ENCODE peak calls at places on chromosomes 16 and 17, in nine cellular contexts. S is CD8-positive, alpha-beta T cell; G is uterus; J is A549; H is psoas muscle; T is SJSA1; N is SK-N-SH; D is heart right ventricle; R is spleen. P is an unnamed sample.

GRCh38 chr16:78676351-78676750 is 576.9 kb downstream of the WWOX start:
- DNase-seq in S (no peak), G (no peak), J (no peak), H (no peak), T (no peak), N (no peak), D (no peak), R (no peak), P (no peak)

GRCh38 chr17:72175787-72176515 is 55.1 kb downstream of the SOX9 start:
- DNase-seq in S (no peak), G (no peak), J (no peak), H (no peak), T (peak), N (no peak), D (no peak), R (no peak), P (no peak)

GRCh38 chr16:81573533-81573932 is 128.9 kb downstream of the CMIP start:
- DNase-seq in S (no peak), G (no peak), J (no peak), H (no peak), T (no peak), N (no peak), D (no peak), R (no peak), P (no peak)

GRCh38 chr17:81416612-81417011 is 21.4 kb downstream of the BAHCC1 start:
- DNase-seq in S (no peak), G (no peak), J (no peak), H (no peak), T (no peak), N (no peak), D (no peak), R (no peak), P (no peak)

GRCh38 chr17:56478836-56479447 is 114.6 kb upstream of the NOG start:
- DNase-seq in S (no peak), G (no peak), J (peak), H (no peak), T (no peak), N (peak), D (no peak), R (no peak), P (no peak)

GRCh38 chr17:57413848-57414651 is 157.7 kb downstream of the MSI2 start:
- DNase-seq in S (no peak), G (no peak), J (peak), H (no peak), T (no peak), N (no peak), D (no peak), R (no peak), P (no peak)

GRCh38 chr17:4230142-4230541 is 33.6 kb downstream of the ANKFY1 start:
- DNase-seq in S (no peak), G (peak), J (peak), H (no peak), T (peak), N (no peak), D (peak), R (no peak), P (no peak)

GRCh38 chr17:69723741-69724140 is 309.2 kb downstream of the MAP2K6 start:
- DNase-seq in S (no peak), G (no peak), J (peak), H (no peak), T (no peak), N (no peak), D (no peak), R (no peak), P (no peak)

GRCh38 chr16:64242510-64242909 is 879.4 kb downstream of the CDH11 start:
- DNase-seq in S (no peak), G (no peak), J (no peak), H (no peak), T (no peak), N (no peak), D (peak), R (no peak), P (no peak)

GRCh38 chr17:80639658-80640057 is 95.0 kb downstream of the RPTOR start:
- DNase-seq in S (no peak), G (no peak), J (no peak), H (peak), T (no peak), N (no peak), D (no peak), R (no peak), P (no peak)

GRCh38 chr17:57927048-57927723 is 28.0 kb downstream of the CUEDC1 start:
- DNase-seq in S (no peak), G (no peak), J (no peak), H (peak), T (no peak), N (peak), D (no peak), R (no peak), P (no peak)

GRCh38 chr16:89317101-89317671 is 99.7 kb downstream of the ZNF778 start:
- DNase-seq in S (no peak), G (no peak), J (no peak), H (no peak), T (no peak), N (no peak), D (no peak), R (peak), P (no peak)

GRCh38 chr16:83400234-83400633 is 407.5 kb upstream of the HSBP1 start:
- DNase-seq in S (no peak), G (no peak), J (no peak), H (no peak), T (no peak), N (no peak), D (no peak), R (no peak), P (no peak)

GRCh38 chr16:82995927-82996441 is 369.2 kb downstream of the CDH13 start:
- DNase-seq in S (no peak), G (peak), J (no peak), H (no peak), T (peak), N (no peak), D (peak), R (no peak), P (no peak)

GRCh38 chr17:65027305-65027704 is 29.2 kb downstream of the GNA13 start:
- DNase-seq in S (peak), G (no peak), J (peak), H (no peak), T (peak), N (peak), D (no peak), R (no peak), P (no peak)

GRCh38 chr16:88337021-88337420 is 45.7 kb upstream of the ZNF469 start:
- DNase-seq in S (no peak), G (no peak), J (no peak), H (peak), T (no peak), N (no peak), D (no peak), R (no peak), P (no peak)

GRCh38 chr16:77250395-77250794 is 51.2 kb downstream of the SYCE1L start:
- DNase-seq in S (no peak), G (no peak), J (no peak), H (no peak), T (no peak), N (no peak), D (no peak), R (no peak), P (no peak)

GRCh38 chr16:19583665-19584300 is 28.3 kb downstream of the VPS35L start:
- DNase-seq in S (peak), G (no peak), J (peak), H (no peak), T (no peak), N (peak), D (peak), R (no peak), P (no peak)

GRCh38 chr16:75254359-75254837 is 3.0 kb upstream of the BCAR1 start:
- DNase-seq in S (no peak), G (peak), J (peak), H (peak), T (peak), N (peak), D (peak), R (peak), P (no peak)

GRCh38 chr16:11164482-11165270 is 91.3 kb downstream of the SOCS1 start:
- DNase-seq in S (no peak), G (no peak), J (no peak), H (peak), T (no peak), N (no peak), D (no peak), R (peak), P (no peak)

GRCh38 chr16:58306327-58306726 is 11.5 kb upstream of the PRSS54 start:
- DNase-seq in S (peak), G (no peak), J (peak), H (no peak), T (no peak), N (no peak), D (no peak), R (no peak), P (no peak)

GRCh38 chr16:4323845-4324478 is 8.1 kb downstream of the GLIS2 start:
- DNase-seq in S (no peak), G (peak), J (peak), H (peak), T (no peak), N (peak), D (peak), R (no peak), P (no peak)

GRCh38 chr17:32907583-32907982 is 20.4 kb upstream of the TMEM98 start:
- DNase-seq in S (no peak), G (no peak), J (no peak), H (no peak), T (no peak), N (no peak), D (no peak), R (no peak), P (no peak)

GRCh38 chr16:55184052-55184451 is 140.0 kb upstream of the IRX6 start:
- DNase-seq in S (no peak), G (no peak), J (no peak), H (no peak), T (no peak), N (peak), D (no peak), R (no peak), P (no peak)

GRCh38 chr17:57605734-57606105 is 139.4 kb downstream of the CCDC182 start:
- DNase-seq in S (no peak), G (no peak), J (no peak), H (no peak), T (no peak), N (no peak), D (no peak), R (no peak), P (no peak)

GRCh38 chr16:3691778-3692177 is 25.5 kb downstream of the TRAP1 start:
- DNase-seq in S (no peak), G (no peak), J (no peak), H (no peak), T (no peak), N (no peak), D (no peak), R (no peak), P (no peak)

GRCh38 chr17:71071837-71072236 is 902.5 kb downstream of the KCNJ2 start:
- DNase-seq in S (no peak), G (no peak), J (peak), H (no peak), T (peak), N (peak), D (no peak), R (no peak), P (no peak)

GRCh38 chr17:5099271-5099670 is 12.4 kb downstream of the ZNF232 start:
- DNase-seq in S (no peak), G (no peak), J (no peak), H (no peak), T (no peak), N (no peak), D (no peak), R (no peak), P (no peak)

GRCh38 chr17:76241205-76241539 is 879 bp upstream of the RNF157 start:
- DNase-seq in S (no peak), G (no peak), J (no peak), H (peak), T (peak), N (no peak), D (no peak), R (no peak), P (no peak)

GRCh38 chr17:79843475-79843916 is 4.3 kb upstream of the CBX4 start:
- DNase-seq in S (no peak), G (no peak), J (no peak), H (no peak), T (no peak), N (no peak), D (no peak), R (no peak), P (no peak)

GRCh38 chr16:77273-77806 is 685 bp upstream of the MPG start:
- DNase-seq in S (peak), G (peak), J (peak), H (peak), T (peak), N (peak), D (peak), R (peak), P (no peak)

GRCh38 chr17:4587803-4588202 is 3.5 kb downstream of the SMTNL2 start:
- DNase-seq in S (no peak), G (no peak), J (no peak), H (peak), T (no peak), N (peak), D (peak), R (peak), P (no peak)

GRCh38 chr16:2704166-2704982 is 15.7 kb downstream of the PRSS27 start:
- DNase-seq in S (no peak), G (no peak), J (no peak), H (peak), T (no peak), N (no peak), D (no peak), R (no peak), P (no peak)

GRCh38 chr17:10754109-10754508 is 24.3 kb upstream of the TMEM220 start:
- DNase-seq in S (peak), G (no peak), J (peak), H (no peak), T (no peak), N (peak), D (no peak), R (no peak), P (no peak)

GRCh38 chr17:44546711-44547606 is 10.3 kb upstream of the FZD2 start:
- DNase-seq in S (no peak), G (no peak), J (no peak), H (no peak), T (peak), N (no peak), D (no peak), R (no peak), P (no peak)
- H3K27ac ChIP-seq in S (no peak), G (no peak), J (peak), H (no peak), T (peak), N (peak), D (no peak), R (no peak), P (no peak)

GRCh38 chr16:85437161-85438052 is 175.7 kb upstream of the GSE1 start:
- DNase-seq in S (no peak), G (peak), J (no peak), H (no peak), T (no peak), N (no peak), D (no peak), R (no peak), P (no peak)
- H3K27ac ChIP-seq in S (no peak), G (peak), J (no peak), H (no peak), T (no peak), N (no peak), D (no peak), R (no peak), P (peak)

GRCh38 chr17:77437747-77438146 is 297.0 kb downstream of the SEC14L1 start:
- DNase-seq in S (no peak), G (no peak), J (no peak), H (no peak), T (no peak), N (no peak), D (no peak), R (no peak), P (no peak)

GRCh38 chr17:77436481-77436880 is 295.7 kb downstream of the SEC14L1 start:
- DNase-seq in S (no peak), G (no peak), J (no peak), H (no peak), T (no peak), N (no peak), D (no peak), R (no peak), P (no peak)

GRCh38 chr17:77439382-77440013 is 298.7 kb downstream of the SEC14L1 start:
- DNase-seq in S (no peak), G (no peak), J (no peak), H (no peak), T (no peak), N (no peak), D (no peak), R (no peak), P (no peak)

GRCh38 chr17:77437017-77437416 is 296.2 kb downstream of the SEC14L1 start:
- DNase-seq in S (peak), G (no peak), J (no peak), H (no peak), T (no peak), N (peak), D (peak), R (peak), P (no peak)

GRCh38 chr17:77438241-77439204 is 297.8 kb downstream of the SEC14L1 start:
- DNase-seq in S (no peak), G (no peak), J (no peak), H (no peak), T (no peak), N (no peak), D (no peak), R (no peak), P (no peak)
- H3K27ac ChIP-seq in S (peak), G (peak), J (no peak), H (peak), T (no peak), N (peak), D (peak), R (peak), P (peak)

DNA sequence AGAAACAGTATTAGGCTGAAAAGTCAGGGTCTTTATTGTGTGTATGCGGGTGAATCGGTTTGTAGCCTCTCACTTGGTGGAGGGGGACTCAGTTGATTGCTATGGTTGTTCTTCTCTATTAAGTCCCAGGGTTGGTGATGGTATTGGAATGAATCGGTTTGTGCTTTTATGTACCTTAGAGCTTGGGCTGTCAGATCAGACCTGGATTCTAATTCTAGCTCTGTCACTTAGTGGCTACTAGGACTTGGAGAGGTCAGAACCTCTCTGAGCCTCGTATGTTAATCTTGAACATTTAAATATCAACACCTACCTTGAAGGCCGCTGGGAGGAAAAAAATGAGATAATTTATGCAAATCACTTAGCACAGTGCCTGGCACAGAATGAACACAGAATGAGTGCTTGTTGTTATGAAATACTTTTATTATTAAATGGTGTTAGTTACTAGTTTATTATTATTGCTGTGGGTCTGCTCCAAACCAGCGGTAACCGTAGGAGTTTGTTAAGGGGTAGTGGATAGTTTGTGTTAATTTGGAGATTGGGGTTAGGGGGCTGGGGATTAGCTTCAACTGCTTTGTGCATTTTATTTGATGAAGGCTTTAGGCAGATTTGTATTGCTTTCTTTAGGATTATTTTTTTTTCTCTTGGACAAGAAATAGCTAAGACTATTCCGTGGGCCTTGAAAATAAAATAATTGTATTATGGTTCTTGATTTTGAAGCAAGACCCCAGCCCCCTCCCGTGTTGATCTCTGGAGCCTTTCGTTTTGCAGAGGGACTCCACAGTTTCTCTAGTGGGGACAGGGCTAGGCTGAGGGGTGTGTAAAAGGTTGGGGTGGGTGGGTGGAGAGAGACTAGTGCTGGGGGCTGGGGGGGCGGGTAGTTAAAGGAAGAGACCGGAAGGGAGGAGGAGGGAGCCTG is 3.6 kb downstream of the KDM6B start:
- DNase-seq in S (no peak), G (no peak), J (no peak), H (no peak), T (no peak), N (no peak), D (no peak), R (peak), P (no peak)
- H3K27ac ChIP-seq in S (peak), G (peak), J (peak), H (peak), T (no peak), N (peak), D (peak), R (peak), P (peak)

GRCh38 chr17:9028632-9029570 is 7.6 kb downstream of the NTN1 start:
- DNase-seq in S (no peak), G (no peak), J (no peak), H (no peak), T (no peak), N (no peak), D (no peak), R (no peak), P (no peak)
- H3K27ac ChIP-seq in S (no peak), G (no peak), J (no peak), H (no peak), T (no peak), N (no peak), D (no peak), R (no peak), P (no peak)